ENCODE peak calls at places on chromosomes 2 and 18, in five cellular contexts. S, L, E, X and M are unnamed samples.

GRCh38 chr2:217404236-217404760 is 544.4 kb upstream of the TNP1 start:
- DNase-seq in S (no peak), L (no peak), E (no peak), X (no peak), M (no peak)

GRCh38 chr2:223925106-223925505 is 20.0 kb downstream of the WDFY1 start:
- DNase-seq in S (no peak), L (no peak), E (peak; percentile 46), X (no peak), M (no peak)

GRCh38 chr2:239674981-239675855 is 274.4 kb upstream of the HDAC4 start:
- DNase-seq in S (no peak), L (peak; percentile 24), E (no peak), X (no peak), M (no peak)

GRCh38 chr2:183079335-183079775 is 808 bp downstream of the DUSP19 start:
- DNase-seq in S (no peak), L (peak; percentile 52), E (peak; percentile 16), X (no peak), M (no peak)

GRCh38 chr18:11500153-11501122 is 109.0 kb upstream of the SLC35G4 start:
- DNase-seq in S (no peak), L (no peak), E (peak; percentile 100), X (no peak), M (peak; percentile 67)

GRCh38 chr18:824179-824578 is 12.1 kb upstream of the YES1 start:
- DNase-seq in S (no peak), L (no peak), E (peak; percentile 36), X (no peak), M (no peak)

GRCh38 chr2:238498691-238499295 is 72.1 kb downstream of the ASB1 start:
- DNase-seq in S (no peak), L (no peak), E (no peak), X (no peak), M (peak; percentile 30)

GRCh38 chr18:62518460-62519375 is 4.1 kb upstream of the ZCCHC2 start:
- DNase-seq in S (no peak), L (no peak), E (no peak), X (no peak), M (no peak)

GRCh38 chr2:119820275-119820674 is 60.6 kb downstream of the PTPN4 start:
- DNase-seq in S (no peak), L (no peak), E (peak; percentile 85), X (no peak), M (no peak)

GRCh38 chr18:61893304-61893970 is 630 bp upstream of the RNF152 start:
- DNase-seq in S (peak; percentile 22), L (peak; percentile 72), E (peak; percentile 72), X (peak; percentile 1), M (peak; percentile 56)

GRCh38 chr2:203720011-203720410 is 13.6 kb downstream of the CD28 start:
- DNase-seq in S (no peak), L (no peak), E (no peak), X (no peak), M (no peak)

GRCh38 chr2:85049236-85049635 is 78.3 kb downstream of the KCMF1 start:
- DNase-seq in S (no peak), L (no peak), E (no peak), X (no peak), M (no peak)

GRCh38 chr2:190466819-190467444 is 58.8 kb downstream of the MFSD6 start:
- DNase-seq in S (no peak), L (no peak), E (peak; percentile 11), X (no peak), M (no peak)

GRCh38 chr2:206642075-206643025 is at the start of gene FAM237A:
- DNase-seq in S (no peak), L (no peak), E (peak; percentile 58), X (no peak), M (no peak)

GRCh38 chr2:157897106-157897971 is 21.2 kb upstream of the ACVR1 start:
- DNase-seq in S (peak; percentile 20), L (no peak), E (no peak), X (no peak), M (no peak)

GRCh38 chr18:51390695-51391094 is 193.2 kb upstream of the MEX3C start:
- DNase-seq in S (no peak), L (no peak), E (no peak), X (no peak), M (no peak)

GRCh38 chr18:2102022-2102421 is 469.3 kb downstream of the METTL4 start:
- DNase-seq in S (no peak), L (no peak), E (no peak), X (no peak), M (no peak)

GRCh38 chr2:127083819-127084503 is 23.0 kb downstream of the BIN1 start:
- DNase-seq in S (no peak), L (peak; percentile 86), E (peak; percentile 74), X (no peak), M (peak; percentile 92)

GRCh38 chr2:45470531-45470930 is 140.5 kb downstream of the SRBD1 start:
- DNase-seq in S (no peak), L (no peak), E (no peak), X (no peak), M (no peak)

GRCh38 chr2:37993135-37993534 is 68.0 kb downstream of the RMDN2 start:
- DNase-seq in S (no peak), L (no peak), E (peak; percentile 46), X (no peak), M (no peak)

GRCh38 chr18:10131036-10131774 is 217.4 kb downstream of the VAPA start:
- DNase-seq in S (no peak), L (no peak), E (no peak), X (no peak), M (no peak)

GRCh38 chr2:85792783-85793441 is 39.1 kb downstream of the ATOH8 start:
- DNase-seq in S (no peak), L (no peak), E (peak; percentile 81), X (no peak), M (peak; percentile 60)

GRCh38 chr2:88857274-88857741 is 165.8 kb downstream of the RPIA start:
- DNase-seq in S (no peak), L (no peak), E (no peak), X (no peak), M (no peak)

GRCh38 chr2:28661589-28662001 is 90.0 kb upstream of the PPP1CB start:
- DNase-seq in S (no peak), L (peak; percentile 76), E (peak; percentile 64), X (no peak), M (peak; percentile 49)

GRCh38 chr2:226045090-226045489 is 645.6 kb downstream of the NYAP2 start:
- DNase-seq in S (no peak), L (no peak), E (no peak), X (no peak), M (no peak)

GRCh38 chr2:70932631-70933230 is 3.0 kb upstream of the ATP6V1B1 start:
- DNase-seq in S (no peak), L (no peak), E (no peak), X (no peak), M (no peak)